ENCODE peak calls at places on chromosomes 12 and 14, in five cellular contexts. U, Q, O, S and J are unnamed samples.

GRCh38 chr12:26554332-26554731 is 278.7 kb downstream of the ITPR2 start:
- DNase-seq in U (no peak), Q (no peak), O (no peak), S (no peak), J (no peak)

GRCh38 chr12:11810160-11810559 is 160.7 kb downstream of the ETV6 start:
- DNase-seq in U (no peak), Q (no peak), O (no peak), S (no peak), J (no peak)

GRCh38 chr14:74349757-74350156 is 1.5 kb downstream of the VRTN start:
- DNase-seq in U (no peak), Q (no peak), O (no peak), S (no peak), J (no peak)

GRCh38 chr14:53621433-53621832 is 335.2 kb downstream of the BMP4 start:
- DNase-seq in U (no peak), Q (no peak), O (no peak), S (no peak), J (no peak)

GRCh38 chr12:58066296-58066695 is 124.9 kb downstream of the ATP23 start:
- DNase-seq in U (no peak), Q (no peak), O (no peak), S (no peak), J (no peak)

GRCh38 chr14:46197856-46198255 is 453.7 kb downstream of the RPL10L start:
- DNase-seq in U (no peak), Q (no peak), O (no peak), S (no peak), J (no peak)

GRCh38 chr14:79809849-79810612 is 401.3 kb downstream of the DIO2 start:
- DNase-seq in U (no peak), Q (peak), O (no peak), S (no peak), J (no peak)

GRCh38 chr12:20438307-20438779 is 70.0 kb downstream of the PDE3A start:
- DNase-seq in U (no peak), Q (peak), O (no peak), S (no peak), J (no peak)

GRCh38 chr14:100291305-100292075 is 14.8 kb downstream of the SLC25A29 start:
- DNase-seq in U (no peak), Q (no peak), O (no peak), S (no peak), J (no peak)

GRCh38 chr14:100146548-100147091 is 12.8 kb downstream of the DEGS2 start:
- DNase-seq in U (no peak), Q (no peak), O (no peak), S (no peak), J (no peak)

GRCh38 chr14:33849455-33849801 is 101.4 kb downstream of the EGLN3 start:
- DNase-seq in U (no peak), Q (no peak), O (no peak), S (no peak), J (no peak)

GRCh38 chr14:51219473-51220448 is 20.3 kb upstream of the TMX1 start:
- DNase-seq in U (peak), Q (peak), O (no peak), S (no peak), J (no peak)

GRCh38 chr14:104284107-104284592 is 145.8 kb downstream of the KIF26A start:
- DNase-seq in U (no peak), Q (no peak), O (no peak), S (no peak), J (no peak)

GRCh38 chr12:71439613-71440392 is at the start of gene LGR5:
- DNase-seq in U (peak), Q (peak), O (no peak), S (peak), J (no peak)

GRCh38 chr12:49389092-49389703 is 21.9 kb downstream of the SPATS2 start:
- DNase-seq in U (no peak), Q (no peak), O (no peak), S (peak), J (no peak)

GRCh38 chr12:93366427-93366826 is 11.3 kb upstream of the NUDT4 start:
- DNase-seq in U (no peak), Q (no peak), O (no peak), S (no peak), J (no peak)

GRCh38 chr12:117502233-117502632 is 140.8 kb upstream of the NOS1 start:
- DNase-seq in U (no peak), Q (no peak), O (no peak), S (no peak), J (no peak)

GRCh38 chr14:35121026-35121886 is 534 bp downstream of the PPP2R3C start:
- DNase-seq in U (no peak), Q (no peak), O (no peak), S (no peak), J (no peak)

GRCh38 chr12:64608901-64609542 is 1.3 kb upstream of the RASSF3 start:
- DNase-seq in U (peak), Q (peak), O (peak), S (peak), J (peak)

GRCh38 chr12:115871714-115872113 is 405.8 kb downstream of the MED13L start:
- DNase-seq in U (peak), Q (peak), O (no peak), S (no peak), J (peak)

GRCh38 chr14:90999299-90999698 is 61.1 kb downstream of the RPS6KA5 start:
- DNase-seq in U (no peak), Q (no peak), O (no peak), S (no peak), J (no peak)

GRCh38 chr12:13218641-13219040 is 22.1 kb downstream of the EMP1 start:
- DNase-seq in U (no peak), Q (no peak), O (no peak), S (no peak), J (no peak)

GRCh38 chr14:51873221-51873893 is 12.9 kb downstream of the GNG2 start:
- DNase-seq in U (no peak), Q (peak), O (peak), S (no peak), J (no peak)

GRCh38 chr12:54631988-54632728 is 2.5 kb downstream of the LACRT start:
- DNase-seq in U (no peak), Q (no peak), O (no peak), S (peak), J (no peak)

DNA sequence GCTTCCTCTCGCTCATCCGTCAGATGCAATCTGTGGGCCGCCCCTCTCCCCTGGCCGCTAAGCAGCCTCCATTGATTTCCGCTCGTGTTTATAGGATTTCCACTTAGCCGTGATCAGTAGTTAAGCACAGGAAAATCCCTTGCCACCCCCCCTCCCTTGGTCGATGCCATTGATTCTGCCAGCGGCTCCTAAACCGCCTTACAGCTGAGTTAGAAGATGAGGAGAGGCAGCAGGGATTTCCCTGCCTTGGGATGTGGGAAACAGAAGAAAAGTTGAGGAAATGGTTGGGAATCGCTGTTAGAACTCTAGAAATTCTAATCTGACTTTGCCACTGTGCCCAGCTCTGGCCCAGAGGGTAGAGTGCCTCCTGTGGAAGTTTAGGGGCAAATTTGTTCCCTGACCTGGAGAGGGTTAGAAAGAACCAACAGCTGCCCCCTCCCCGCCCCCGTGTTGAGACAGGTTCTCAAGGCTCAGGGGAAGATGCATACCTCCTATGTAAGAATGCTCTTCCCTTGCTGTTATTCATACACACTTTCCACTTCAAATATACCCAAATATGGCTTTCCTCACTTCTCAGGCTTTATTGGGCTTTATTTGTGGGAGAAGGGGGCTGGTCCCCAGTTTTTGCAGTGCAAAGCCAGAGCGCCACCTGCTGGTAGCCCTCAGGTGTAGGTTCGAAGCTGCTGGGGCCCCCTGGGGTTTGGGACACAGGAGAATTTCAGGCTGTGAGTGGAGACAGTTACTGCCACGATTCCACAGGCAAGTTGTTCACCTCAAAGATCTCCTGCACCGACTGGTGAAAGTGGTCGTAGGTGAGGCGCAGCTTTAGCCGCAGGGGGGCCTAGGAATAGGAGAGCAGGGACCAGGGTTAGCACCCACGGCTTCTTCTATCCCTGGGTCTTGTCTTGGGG is 3.2 kb downstream of the THTPA start:
- DNase-seq in U (peak), Q (peak), O (no peak), S (peak), J (peak)
- TF ChIP-seq KDM1A in U (no peak), Q (no peak), O (no peak), S (no peak), J (no peak)

GRCh38 chr12:130973906-130974305 is 20.2 kb downstream of the ADGRD1 start:
- DNase-seq in U (no peak), Q (no peak), O (no peak), S (no peak), J (no peak)
- TF ChIP-seq KDM1A in U (no peak), Q (no peak), O (no peak), S (no peak), J (no peak)

GRCh38 chr12:121034906-121035305 is 4.1 kb downstream of the OASL start:
- DNase-seq in U (no peak), Q (no peak), O (no peak), S (no peak), J (no peak)
- TF ChIP-seq KDM1A in U (no peak), Q (no peak), O (no peak), S (no peak), J (no peak)

GRCh38 chr14:37591941-37592287 is 3.1 kb downstream of the FOXA1 start:
- DNase-seq in U (no peak), Q (peak), O (no peak), S (peak), J (no peak)

GRCh38 chr14:37592288-37593274 is 2.5 kb downstream of the FOXA1 start:
- DNase-seq in U (no peak), Q (peak), O (no peak), S (peak), J (no peak)

GRCh38 chr14:37590810-37591139 is 4.3 kb downstream of the FOXA1 start:
- DNase-seq in U (no peak), Q (no peak), O (no peak), S (no peak), J (no peak)

GRCh38 chr14:37590096-37590809 is 4.8 kb downstream of the FOXA1 start:
- DNase-seq in U (no peak), Q (no peak), O (no peak), S (no peak), J (no peak)

GRCh38 chr14:37591311-37591940 is 3.6 kb downstream of the FOXA1 start:
- DNase-seq in U (no peak), Q (peak), O (no peak), S (peak), J (no peak)
- TF ChIP-seq KDM1A in U (no peak), Q (no peak), O (no peak), S (no peak), J (no peak)

GRCh38 chr14:60720391-60720790 is 3.8 kb downstream of the SIX4 start:
- DNase-seq in U (no peak), Q (no peak), O (no peak), S (no peak), J (no peak)
- TF ChIP-seq KDM1A in U (no peak), Q (no peak), O (no peak), S (no peak), J (no peak)

DNA sequence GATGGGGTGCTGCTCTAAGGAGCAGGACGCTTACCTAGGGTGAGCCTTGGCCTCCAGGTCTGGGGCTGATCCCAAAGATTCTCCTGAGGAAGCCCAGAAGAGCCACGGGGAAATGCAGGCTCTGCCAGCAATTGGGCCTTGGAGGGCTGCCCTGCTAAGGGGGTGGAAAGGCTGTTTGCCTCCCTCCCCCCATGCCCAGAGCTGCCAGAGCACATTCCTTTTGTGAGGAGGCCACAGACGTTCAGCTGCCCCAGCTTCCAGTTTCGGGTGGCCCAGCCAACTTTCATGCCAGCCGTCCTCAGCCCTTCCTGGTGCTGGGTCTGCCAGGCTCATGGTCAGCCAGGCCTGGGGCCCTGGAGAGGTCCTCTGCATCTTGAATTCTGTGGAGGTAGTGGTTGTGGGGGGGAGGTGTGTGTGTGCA is 16.0 kb downstream of the KRT7 start:
- DNase-seq in U (no peak), Q (peak), O (no peak), S (no peak), J (no peak)
- TF ChIP-seq KDM1A in U (no peak), Q (no peak), O (no peak), S (no peak), J (no peak)

DNA sequence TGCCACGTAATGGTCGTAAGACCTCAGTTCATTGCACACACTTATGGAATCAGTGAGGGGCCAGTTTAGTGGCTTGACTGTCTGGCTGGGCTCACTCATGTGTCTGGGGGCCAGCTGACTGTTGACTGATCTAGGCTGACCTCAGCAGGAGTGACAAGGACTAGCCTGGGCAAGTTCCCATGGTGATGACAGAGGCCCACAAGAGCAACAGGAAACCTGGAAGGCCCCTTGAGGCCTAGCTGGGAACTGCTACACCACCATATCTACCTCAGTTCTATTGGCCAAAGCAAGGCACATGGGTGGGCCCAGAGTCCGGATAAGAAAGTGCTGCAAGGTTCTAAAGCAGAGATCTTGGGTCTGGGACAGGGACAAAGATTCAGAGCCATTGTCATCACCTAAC is 21.3 kb upstream of the RFLNA start:
- DNase-seq in U (peak), Q (peak), O (peak), S (peak), J (peak)
- TF ChIP-seq KDM1A in U (no peak), Q (no peak), O (no peak), S (no peak), J (no peak)